ENCODE peak calls at places on chromosomes 6 and 20, in eight cellular contexts. G is PC-9, B is ovary, U is progenitor cell of endocrine pancreas, Z is GM13976, E is GM12864, D is fibroblast of mammary gland, T is astrocyte of the spinal cord. A is an unnamed sample.

GRCh38 chr20:53522696-53523095 is 70.9 kb downstream of the ZNF217 start:
- DNase-seq in G (no peak), B (no peak), U (no peak), Z (no peak), E (no peak), D (no peak), T (no peak), A (no peak)

GRCh38 chr6:39361657-39362486 is 39.4 kb upstream of the KCNK16 start:
- DNase-seq in G (peak; percentile 41), B (peak; percentile 53), U (peak; percentile 62), Z (peak; percentile 86), E (no peak), D (peak; percentile 62), T (peak; percentile 61), A (peak; percentile 79)

GRCh38 chr20:42587427-42587826 is 602.3 kb downstream of the PTPRT start:
- DNase-seq in G (no peak), B (no peak), U (no peak), Z (no peak), E (no peak), D (no peak), T (no peak), A (no peak)

GRCh38 chr6:82567621-82568020 is 204.0 kb downstream of the TPBG start:
- DNase-seq in G (no peak), B (no peak), U (no peak), Z (no peak), E (no peak), D (peak; percentile 24), T (no peak), A (no peak)

GRCh38 chr6:53493635-53494025 is 51.3 kb downstream of the GCLC start:
- DNase-seq in G (no peak), B (no peak), U (no peak), Z (no peak), E (no peak), D (no peak), T (peak; percentile 30), A (no peak)

GRCh38 chr6:36627801-36628246 is 33.7 kb downstream of the SRSF3 start:
- DNase-seq in G (peak; percentile 36), B (peak; percentile 71), U (no peak), Z (no peak), E (no peak), D (peak; percentile 75), T (peak; percentile 74), A (no peak)

GRCh38 chr6:56524891-56525703 is 117.6 kb downstream of the DST start:
- DNase-seq in G (no peak), B (no peak), U (no peak), Z (no peak), E (no peak), D (peak; percentile 96), T (peak; percentile 88), A (no peak)

GRCh38 chr20:52992632-52993031 is 20.5 kb downstream of the TSHZ2 start:
- DNase-seq in G (no peak), B (no peak), U (no peak), Z (no peak), E (no peak), D (peak; percentile 32), T (no peak), A (no peak)

GRCh38 chr6:133645000-133645619 is 243.8 kb upstream of the TCF21 start:
- DNase-seq in G (no peak), B (peak; percentile 64), U (no peak), Z (no peak), E (no peak), D (peak; percentile 63), T (peak; percentile 70), A (no peak)

GRCh38 chr6:323730-324088 is 31.4 kb downstream of the DUSP22 start:
- DNase-seq in G (no peak), B (no peak), U (no peak), Z (no peak), E (no peak), D (no peak), T (no peak), A (no peak)

GRCh38 chr20:4150095-4150492 is 134.7 kb upstream of the RNF24 start:
- DNase-seq in G (no peak), B (peak; percentile 26), U (no peak), Z (no peak), E (no peak), D (peak; percentile 54), T (peak; percentile 69), A (no peak)

GRCh38 chr20:59733326-59733725 is 129.0 kb downstream of the PHACTR3 start:
- DNase-seq in G (no peak), B (no peak), U (no peak), Z (no peak), E (no peak), D (no peak), T (no peak), A (no peak)

GRCh38 chr6:135496805-135497411 is 632 bp downstream of the AHI1 start:
- DNase-seq in G (no peak), B (no peak), U (no peak), Z (no peak), E (no peak), D (no peak), T (peak; percentile 23), A (no peak)

GRCh38 chr6:146029573-146030184 is 817 bp downstream of the GRM1 start:
- DNase-seq in G (no peak), B (no peak), U (no peak), Z (no peak), E (no peak), D (no peak), T (no peak), A (no peak)

GRCh38 chr20:57661201-57662027 is 41.2 kb upstream of the ZBP1 start:
- DNase-seq in G (no peak), B (peak; percentile 18), U (no peak), Z (peak; percentile 26), E (no peak), D (no peak), T (no peak), A (no peak)

GRCh38 chr6:44856495-44856878 is 469.0 kb downstream of the CDC5L start:
- DNase-seq in G (no peak), B (no peak), U (no peak), Z (no peak), E (no peak), D (peak; percentile 28), T (no peak), A (no peak)

GRCh38 chr20:47521059-47521808 is 19.5 kb downstream of the NCOA3 start:
- DNase-seq in G (no peak), B (no peak), U (no peak), Z (no peak), E (no peak), D (no peak), T (no peak), A (no peak)

GRCh38 chr6:24995270-24995669 is 59.5 kb upstream of the RIPOR2 start:
- DNase-seq in G (no peak), B (no peak), U (no peak), Z (no peak), E (no peak), D (no peak), T (no peak), A (no peak)

GRCh38 chr6:158758464-158758863 is 60.7 kb downstream of the EZR start:
- DNase-seq in G (no peak), B (no peak), U (no peak), Z (no peak), E (no peak), D (no peak), T (no peak), A (no peak)

GRCh38 chr6:71250050-71250689 is 38.4 kb upstream of the OGFRL1 start:
- DNase-seq in G (no peak), B (no peak), U (no peak), Z (no peak), E (no peak), D (peak; percentile 92), T (peak; percentile 70), A (no peak)

GRCh38 chr6:69957990-69958559 is 91.7 kb downstream of the COL19A1 start:
- DNase-seq in G (no peak), B (no peak), U (no peak), Z (no peak), E (no peak), D (peak; percentile 8), T (peak; percentile 11), A (no peak)

GRCh38 chr20:54284928-54285704 is 77.2 kb downstream of the PFDN4 start:
- DNase-seq in G (no peak), B (no peak), U (no peak), Z (no peak), E (no peak), D (peak; percentile 40), T (peak; percentile 21), A (no peak)

GRCh38 chr6:48101277-48101676 is 9.7 kb downstream of the PTCHD4 start:
- DNase-seq in G (no peak), B (no peak), U (no peak), Z (peak; percentile 42), E (no peak), D (peak; percentile 73), T (peak; percentile 22), A (peak; percentile 27)

DNA sequence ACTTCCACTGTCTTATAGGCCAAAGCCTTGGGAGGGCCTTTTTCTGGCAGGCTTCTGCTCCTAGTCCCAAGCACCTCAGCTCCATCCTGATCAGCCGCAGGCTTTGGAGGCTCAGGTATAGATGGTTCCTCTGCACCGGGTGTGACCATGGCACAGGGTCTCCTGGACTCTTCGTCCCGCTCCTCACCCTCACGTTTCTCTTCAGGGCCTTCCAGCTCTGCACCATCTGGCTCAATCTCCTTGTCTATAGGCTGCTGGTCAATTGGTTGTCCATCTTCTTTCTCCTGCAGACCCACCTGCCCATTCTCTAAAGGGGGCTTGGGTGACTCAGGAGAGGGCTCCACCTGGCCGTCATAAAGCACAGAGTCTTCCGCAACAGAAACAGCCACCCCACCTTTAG is 37.0 kb downstream of the BFSP1 start:
- DNase-seq in G (no peak), B (no peak), U (no peak), Z (no peak), E (no peak), D (no peak), T (no peak), A (no peak)
- TF ChIP-seq CTCF in G (no peak), B (no peak), U (no peak), Z (no peak), E (no peak), D (no peak), T (no peak), A (no peak)

GRCh38 chr20:2751868-2752630 is 48.4 kb downstream of the CPXM1 start:
- DNase-seq in G (peak; percentile 29), B (peak; percentile 44), U (no peak), Z (peak; percentile 70), E (no peak), D (no peak), T (no peak), A (peak; percentile 74)
- TF ChIP-seq CTCF in G (no peak), B (peak; percentile 49), U (no peak), Z (peak; percentile 41), E (no peak), D (no peak), T (no peak), A (peak; percentile 45)

GRCh38 chr6:143294265-143294664 is 156.2 kb downstream of the ADAT2 start:
- DNase-seq in G (no peak), B (no peak), U (no peak), Z (no peak), E (no peak), D (no peak), T (no peak), A (no peak)
- TF ChIP-seq CTCF in G (no peak), B (no peak), U (no peak), Z (no peak), E (no peak), D (no peak), T (no peak), A (no peak)

DNA sequence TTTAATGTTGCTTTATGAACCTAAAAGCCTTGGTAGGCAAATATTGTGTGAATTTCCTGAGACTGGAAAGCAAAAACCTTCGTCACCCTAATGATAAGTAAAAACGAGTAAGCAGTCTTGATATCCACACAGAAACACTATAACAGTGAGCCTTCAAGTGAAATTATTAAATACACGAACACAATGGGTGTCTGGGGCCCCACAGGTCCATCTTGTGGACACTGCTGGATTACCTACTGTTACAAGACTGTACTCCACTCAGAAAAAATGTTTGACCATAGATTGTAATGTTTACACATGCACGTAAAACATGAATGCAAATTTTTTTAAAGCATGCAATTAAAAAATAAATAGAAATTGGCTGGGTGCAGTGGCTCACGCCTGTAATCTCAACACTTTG is 466.9 kb downstream of the CD83 start:
- DNase-seq in G (no peak), B (no peak), U (no peak), Z (no peak), E (no peak), D (no peak), T (no peak), A (no peak)
- TF ChIP-seq CTCF in G (no peak), B (no peak), U (no peak), Z (no peak), E (no peak), D (no peak), T (no peak), A (no peak)

A was measured in GM13977.